ENCODE peak calls at places on chromosomes 6 and 20, in four cellular contexts. One of them, this sample, is unnamed.

GRCh38 chr6:134324766-134325165 is 6.9 kb upstream of the SGK1 start:
- DNase-seq in H54: no peak
- DNase-seq in T-cell: no peak
- DNase-seq in endodermal cell: no peak
- DNase-seq in this sample: no peak

GRCh38 chr6:76644231-76644630 is 571.8 kb upstream of the IMPG1 start:
- DNase-seq in H54: no peak
- DNase-seq in T-cell: no peak
- DNase-seq in endodermal cell: no peak
- DNase-seq in this sample: no peak

GRCh38 chr20:32360333-32360634 is 2.2 kb downstream of the ASXL1 start:
- DNase-seq in H54: no peak
- DNase-seq in T-cell: no peak
- DNase-seq in endodermal cell: no peak
- DNase-seq in this sample: no peak

GRCh38 chr20:60512436-60512835 is 554.2 kb downstream of the CDH26 start:
- DNase-seq in H54: peak
- DNase-seq in T-cell: no peak
- DNase-seq in endodermal cell: peak
- DNase-seq in this sample: no peak

GRCh38 chr20:49872056-49872455 is 43.3 kb downstream of the SPATA2 start:
- DNase-seq in H54: no peak
- DNase-seq in T-cell: no peak
- DNase-seq in endodermal cell: peak
- DNase-seq in this sample: no peak

GRCh38 chr6:155066371-155066770 is 71.3 kb downstream of the TIAM2 start:
- DNase-seq in H54: no peak
- DNase-seq in T-cell: no peak
- DNase-seq in endodermal cell: no peak
- DNase-seq in this sample: no peak

GRCh38 chr6:43125119-43125518 is 46.0 kb upstream of the SRF start:
- DNase-seq in H54: no peak
- DNase-seq in T-cell: no peak
- DNase-seq in endodermal cell: no peak
- DNase-seq in this sample: no peak

GRCh38 chr6:81969814-81970213 is 217.3 kb upstream of the TENT5A start:
- DNase-seq in H54: no peak
- DNase-seq in T-cell: no peak
- DNase-seq in endodermal cell: peak
- DNase-seq in this sample: peak

GRCh38 chr20:47464380-47465101 is 37.1 kb upstream of the NCOA3 start:
- DNase-seq in H54: peak
- DNase-seq in T-cell: no peak
- DNase-seq in endodermal cell: no peak
- DNase-seq in this sample: no peak

GRCh38 chr20:4534315-4534714 is 187.4 kb upstream of the PRND start:
- DNase-seq in H54: no peak
- DNase-seq in T-cell: no peak
- DNase-seq in endodermal cell: no peak
- DNase-seq in this sample: no peak

GRCh38 chr6:55569638-55570037 is 9.4 kb downstream of the HMGCLL1 start:
- DNase-seq in H54: no peak
- DNase-seq in T-cell: no peak
- DNase-seq in endodermal cell: no peak
- DNase-seq in this sample: no peak

GRCh38 chr6:149889321-149889720 is 8.6 kb downstream of the RAET1E start:
- DNase-seq in H54: no peak
- DNase-seq in T-cell: no peak
- DNase-seq in endodermal cell: no peak
- DNase-seq in this sample: no peak

GRCh38 chr20:2801459-2801728 is 967 bp upstream of the CPXM1 start:
- DNase-seq in H54: no peak
- DNase-seq in T-cell: no peak
- DNase-seq in endodermal cell: no peak
- DNase-seq in this sample: no peak

GRCh38 chr6:21200056-21200870 is 393.3 kb upstream of the SOX4 start:
- DNase-seq in H54: no peak
- DNase-seq in T-cell: no peak
- DNase-seq in endodermal cell: no peak
- DNase-seq in this sample: no peak

GRCh38 chr6:36840471-36841461 is 1.5 kb upstream of the CPNE5 start:
- DNase-seq in H54: no peak
- DNase-seq in T-cell: no peak
- DNase-seq in endodermal cell: peak
- DNase-seq in this sample: peak

GRCh38 chr6:75234126-75234865 is 9.3 kb downstream of the COX7A2 start:
- DNase-seq in H54: no peak
- DNase-seq in T-cell: no peak
- DNase-seq in endodermal cell: no peak
- DNase-seq in this sample: no peak

GRCh38 chr6:131948692-131949614 is 2.2 kb downstream of the CCN2 start:
- DNase-seq in H54: no peak
- DNase-seq in T-cell: no peak
- DNase-seq in endodermal cell: no peak
- DNase-seq in this sample: no peak

GRCh38 chr6:83463886-83464285 is 33.0 kb upstream of the ME1 start:
- DNase-seq in H54: no peak
- DNase-seq in T-cell: no peak
- DNase-seq in endodermal cell: no peak
- DNase-seq in this sample: no peak

GRCh38 chr20:23448167-23448566 is 4.5 kb downstream of the CST11 start:
- DNase-seq in H54: no peak
- DNase-seq in T-cell: no peak
- DNase-seq in endodermal cell: no peak
- DNase-seq in this sample: no peak

GRCh38 chr6:6918216-6918983 is 189.4 kb upstream of the RREB1 start:
- DNase-seq in H54: peak
- DNase-seq in T-cell: no peak
- DNase-seq in endodermal cell: no peak
- DNase-seq in this sample: no peak

GRCh38 chr20:40980828-40981310 is 47.8 kb upstream of the TOP1 start:
- DNase-seq in H54: no peak
- DNase-seq in T-cell: no peak
- DNase-seq in endodermal cell: no peak
- DNase-seq in this sample: no peak

GRCh38 chr6:138031417-138031816 is 75.8 kb downstream of the PERP start:
- DNase-seq in H54: no peak
- DNase-seq in T-cell: no peak
- DNase-seq in endodermal cell: no peak
- DNase-seq in this sample: no peak

GRCh38 chr6:6643398-6643797 is 54.9 kb downstream of the LY86 start:
- DNase-seq in H54: no peak
- DNase-seq in T-cell: no peak
- DNase-seq in endodermal cell: no peak
- DNase-seq in this sample: no peak

GRCh38 chr6:17714879-17715860 is 8.4 kb upstream of the NUP153 start:
- DNase-seq in H54: no peak
- DNase-seq in T-cell: no peak
- DNase-seq in endodermal cell: peak
- DNase-seq in this sample: no peak

GRCh38 chr20:36574278-36575065 is 1.1 kb downstream of the TGIF2 start:
- DNase-seq in H54: no peak
- DNase-seq in T-cell: peak
- DNase-seq in endodermal cell: peak
- DNase-seq in this sample: peak

GRCh38 chr6:88519227-88520019 is 353.3 kb upstream of the CNR1 start:
- DNase-seq in H54: no peak
- DNase-seq in T-cell: no peak
- DNase-seq in endodermal cell: no peak
- DNase-seq in this sample: no peak

GRCh38 chr6:129818251-129818650 is 42.9 kb downstream of the TMEM244 start:
- DNase-seq in H54: no peak
- DNase-seq in T-cell: no peak
- DNase-seq in endodermal cell: no peak
- DNase-seq in this sample: no peak

GRCh38 chr6:126664271-126664670 is 324.4 kb downstream of the CENPW start:
- DNase-seq in H54: no peak
- DNase-seq in T-cell: no peak
- DNase-seq in endodermal cell: no peak
- DNase-seq in this sample: no peak

GRCh38 chr6:169620171-169621125 is 81.4 kb downstream of the WDR27 start:
- DNase-seq in H54: no peak
- DNase-seq in T-cell: no peak
- DNase-seq in endodermal cell: peak
- DNase-seq in this sample: no peak

GRCh38 chr20:1171461-1172093 is 13.2 kb downstream of the TMEM74B start:
- DNase-seq in H54: no peak
- DNase-seq in T-cell: no peak
- DNase-seq in endodermal cell: peak
- DNase-seq in this sample: peak

GRCh38 chr6:113763883-113764282 is 93.3 kb upstream of the MARCKS start:
- DNase-seq in H54: peak
- DNase-seq in T-cell: no peak
- DNase-seq in endodermal cell: peak
- DNase-seq in this sample: no peak

GRCh38 chr20:4820833-4821518 is 99.3 kb downstream of the PRND start:
- DNase-seq in H54: peak
- DNase-seq in T-cell: no peak
- DNase-seq in endodermal cell: peak
- DNase-seq in this sample: no peak

GRCh38 chr6:16216501-16217155 is 21.8 kb upstream of the GMPR start:
- DNase-seq in H54: no peak
- DNase-seq in T-cell: no peak
- DNase-seq in endodermal cell: no peak
- DNase-seq in this sample: no peak

GRCh38 chr6:146582857-146583256 is 15.9 kb upstream of the ADGB start:
- DNase-seq in H54: no peak
- DNase-seq in T-cell: no peak
- DNase-seq in endodermal cell: no peak
- DNase-seq in this sample: no peak

GRCh38 chr6:14092301-14092700 is 25.3 kb upstream of the CD83 start:
- DNase-seq in H54: no peak
- DNase-seq in T-cell: no peak
- DNase-seq in endodermal cell: no peak
- DNase-seq in this sample: no peak

GRCh38 chr6:46269447-46270229 is 98.9 kb upstream of the ENPP5 start:
- DNase-seq in H54: no peak
- DNase-seq in T-cell: no peak
- DNase-seq in endodermal cell: no peak
- DNase-seq in this sample: no peak

GRCh38 chr6:100176951-100177710 is 183.1 kb upstream of the MCHR2 start:
- DNase-seq in H54: no peak
- DNase-seq in T-cell: no peak
- DNase-seq in endodermal cell: no peak
- DNase-seq in this sample: no peak

GRCh38 chr6:27157461-27158315 is 89.8 kb upstream of the PRSS16 start:
- DNase-seq in H54: no peak
- DNase-seq in T-cell: peak
- DNase-seq in endodermal cell: peak
- DNase-seq in this sample: peak

This sample was measured in nephron progenitor cell.